ENCODE peak calls at places on chromosome 9, in nine cellular contexts. U, P, T, J, Z, B, O, N and X are unnamed samples.

GRCh38 chr9:13033959-13034695 is 245.4 kb downstream of the MPDZ start:
- DNase-seq in J (no peak), O (peak; percentile 85), N (no peak), T (peak; percentile 51), Z (peak; percentile 66), U (no peak), P (peak; percentile 69), B (no peak), X (no peak)

GRCh38 chr9:99563364-99563763 is 258.3 kb upstream of the NR4A3 start:
- DNase-seq in O (no peak), N (no peak), U (no peak), B (no peak), J (no peak), Z (peak; percentile 23), T (no peak), P (no peak), X (no peak)

GRCh38 chr9:114894206-114894605 is 36.2 kb downstream of the TNFSF8 start:
- DNase-seq in J (no peak), B (no peak), U (no peak), N (no peak), O (peak; percentile 21), Z (no peak), P (no peak), T (peak; percentile 58), X (no peak)

GRCh38 chr9:80191108-80191507 is 619.3 kb downstream of the TLE4 start:
- DNase-seq in O (no peak), N (no peak), Z (no peak), B (no peak), P (no peak), T (no peak), J (no peak), U (no peak), X (no peak)

GRCh38 chr9:126327750-126328120 is 1.1 kb downstream of the MVB12B start:
- DNase-seq in J (no peak), O (no peak), U (no peak), P (no peak), N (no peak), T (no peak), B (no peak), Z (no peak), X (no peak)

GRCh38 chr9:132424857-132425702 is 15.1 kb downstream of the CFAP77 start:
- DNase-seq in N (no peak), P (no peak), B (no peak), Z (no peak), U (no peak), O (no peak), J (no peak), T (no peak), X (no peak)

GRCh38 chr9:137128158-137129088 is 10.5 kb upstream of the GRIN1 start:
- DNase-seq in O (no peak), N (no peak), B (no peak), Z (peak; percentile 44), P (peak; percentile 44), T (no peak), U (no peak), J (no peak), X (no peak)

GRCh38 chr9:69180670-69181069 is 6.6 kb downstream of the TJP2 start:
- DNase-seq in T (peak; percentile 91), N (no peak), O (peak; percentile 93), U (peak; percentile 34), Z (peak; percentile 92), J (peak; percentile 49), B (no peak), P (peak; percentile 66), X (no peak)

GRCh38 chr9:137296214-137297059 is 5.6 kb downstream of the NRARP start:
- DNase-seq in Z (peak; percentile 70), T (no peak), B (no peak), U (no peak), O (peak; percentile 90), N (no peak), P (peak; percentile 71), J (no peak), X (no peak)

GRCh38 chr9:116646661-116647514 is 40.2 kb upstream of the TRIM32 start:
- DNase-seq in U (no peak), Z (peak; percentile 43), T (peak; percentile 80), J (no peak), P (no peak), O (peak; percentile 79), N (no peak), B (no peak), X (no peak)

GRCh38 chr9:9552665-9553064 is 1060.1 kb downstream of the PTPRD start:
- DNase-seq in U (no peak), Z (no peak), P (no peak), N (no peak), O (no peak), B (no peak), T (no peak), J (no peak), X (no peak)

GRCh38 chr9:36937346-36937745 is 96.7 kb downstream of the PAX5 start:
- DNase-seq in J (no peak), U (no peak), P (no peak), N (no peak), O (no peak), B (no peak), T (no peak), Z (no peak), X (no peak)

GRCh38 chr9:111895996-111896941 is at the start of gene UGCG:
- DNase-seq in N (peak; percentile 38), U (peak; percentile 77), J (peak; percentile 85), P (peak; percentile 90), Z (peak; percentile 92), B (peak; percentile 84), O (peak; percentile 95), T (peak; percentile 89), X (peak; percentile 88)

GRCh38 chr9:121599186-121599871 is 52.1 kb upstream of the DAB2IP start:
- DNase-seq in N (no peak), B (no peak), O (peak; percentile 40), Z (peak; percentile 64), P (peak; percentile 92), T (no peak), U (no peak), J (no peak), X (no peak)

GRCh38 chr9:99029083-99029482 is 75.8 kb upstream of the TGFBR1 start:
- DNase-seq in T (no peak), O (no peak), N (no peak), B (no peak), U (no peak), P (no peak), Z (no peak), J (no peak), X (no peak)

GRCh38 chr9:14396171-14396570 is 82.2 kb upstream of the NFIB start:
- DNase-seq in B (no peak), T (no peak), U (no peak), Z (no peak), P (no peak), O (no peak), N (no peak), J (no peak), X (no peak)

GRCh38 chr9:73869261-73869660 is 627.9 kb upstream of the RORB start:
- DNase-seq in B (peak; percentile 23), P (no peak), N (no peak), Z (peak; percentile 39), T (no peak), U (peak; percentile 0), J (peak; percentile 23), O (peak; percentile 69), X (peak; percentile 18)

GRCh38 chr9:120383999-120384924 is 195.7 kb downstream of the CDK5RAP2 start:
- DNase-seq in O (peak; percentile 69), Z (no peak), P (peak; percentile 76), B (no peak), T (peak; percentile 74), U (no peak), J (no peak), N (no peak), X (no peak)

GRCh38 chr9:81498576-81498975 is 190.8 kb downstream of the TLE1 start:
- DNase-seq in U (no peak), O (no peak), J (no peak), Z (no peak), N (no peak), T (no peak), B (no peak), P (no peak), X (no peak)

GRCh38 chr9:106772523-106773290 is 90.3 kb upstream of the ZNF462 start:
- DNase-seq in P (no peak), U (no peak), O (peak; percentile 34), B (no peak), N (no peak), J (no peak), T (peak; percentile 27), Z (no peak), X (no peak)

GRCh38 chr9:134063088-134063875 is 4.5 kb downstream of the BRD3 start:
- DNase-seq in N (no peak), U (no peak), B (no peak), J (no peak), P (no peak), Z (no peak), O (no peak), T (no peak), X (no peak)

GRCh38 chr9:2872307-2872940 is 28.5 kb upstream of the PUM3 start:
- DNase-seq in T (peak; percentile 29), U (no peak), Z (peak; percentile 12), N (no peak), O (peak; percentile 46), B (peak; percentile 18), P (peak; percentile 13), J (no peak), X (no peak)

GRCh38 chr9:111937781-111938426 is 41.3 kb downstream of the UGCG start:
- DNase-seq in J (peak; percentile 61), P (no peak), O (peak; percentile 79), Z (no peak), B (peak; percentile 47), U (peak; percentile 41), N (no peak), T (peak; percentile 42), X (peak; percentile 49)

GRCh38 chr9:107039546-107039945 is 176.6 kb downstream of the ZNF462 start:
- DNase-seq in O (peak; percentile 59), U (no peak), B (no peak), T (peak; percentile 81), Z (no peak), J (no peak), N (no peak), P (no peak), X (no peak)

GRCh38 chr9:35723908-35724307 is 8.1 kb downstream of the TLN1 start:
- DNase-seq in O (no peak), N (no peak), B (no peak), U (no peak), T (no peak), P (no peak), J (no peak), Z (no peak), X (no peak)

GRCh38 chr9:5441043-5441442 is 3.3 kb upstream of the PLGRKT start:
- DNase-seq in N (no peak), P (no peak), Z (no peak), U (no peak), T (peak; percentile 50), O (peak; percentile 49), B (no peak), J (no peak), X (no peak)

GRCh38 chr9:33309903-33310302 is 19.6 kb downstream of the NFX1 start:
- DNase-seq in T (no peak), P (no peak), J (no peak), U (no peak), O (no peak), B (no peak), Z (no peak), N (no peak), X (no peak)

GRCh38 chr9:551986-552930 is 289.2 kb upstream of the DMRT1 start:
- DNase-seq in N (no peak), Z (no peak), O (peak; percentile 95), B (no peak), T (no peak), U (no peak), P (no peak), J (no peak), X (no peak)

GRCh38 chr9:122031806-122032205 is 61.3 kb downstream of the TTLL11 start:
- DNase-seq in O (no peak), U (no peak), P (no peak), T (no peak), Z (no peak), B (no peak), N (no peak), J (no peak), X (no peak)